ENCODE peak calls at places on chromosomes 13 and 19, in seven cellular contexts. D is HS-27A; G is Right ventricle myocardium superior; P is AG10803; F is astrocyte of the hippocampus; V is stimulated activated CD8-positive, alpha-beta memory T cell treated with anti-CD3 and anti-CD28 coated beads, Interleukin-4, amount 100 ng/mL, for 4 hours; I is mesothelial cell of epicardium. A is an unnamed sample.

GRCh38 chr19:35347171-35347929 is at the start of gene FFAR1:
- DNase-seq in D (no peak), G (peak), P (no peak), F (no peak), V (no peak), I (peak), A (no peak)

GRCh38 chr19:6667114-6667627 is 2.8 kb downstream of the TNFSF14 start:
- DNase-seq in D (no peak), G (peak), P (no peak), F (no peak), V (no peak), I (no peak), A (no peak)

GRCh38 chr13:111315347-111315995 is 5.0 kb upstream of the TEX29 start:
- DNase-seq in D (no peak), G (no peak), P (no peak), F (no peak), V (no peak), I (no peak), A (no peak)

GRCh38 chr19:52992109-52993004 is 21.4 kb upstream of the ERVV-1 start:
- DNase-seq in D (no peak), G (peak), P (no peak), F (peak), V (no peak), I (peak), A (peak)

GRCh38 chr13:23392925-23393645 is 40.4 kb downstream of the SACS start:
- DNase-seq in D (no peak), G (no peak), P (no peak), F (no peak), V (no peak), I (no peak), A (no peak)

GRCh38 chr13:97018029-97018819 is 23.9 kb upstream of the OXGR1 start:
- DNase-seq in D (no peak), G (no peak), P (peak), F (peak), V (no peak), I (peak), A (peak)

GRCh38 chr19:55255618-55256423 is 3.0 kb downstream of the PPP6R1 start:
- DNase-seq in D (no peak), G (no peak), P (peak), F (no peak), V (no peak), I (no peak), A (no peak)

GRCh38 chr19:8220481-8220880 is 11.3 kb downstream of the CERS4 start:
- DNase-seq in D (no peak), G (no peak), P (no peak), F (no peak), V (no peak), I (no peak), A (no peak)

GRCh38 chr13:48749699-48750473 is 96.2 kb downstream of the CYSLTR2 start:
- DNase-seq in D (peak), G (peak), P (peak), F (peak), V (peak), I (peak), A (peak)

GRCh38 chr19:17841371-17841809 is 6.4 kb downstream of the JAK3 start:
- DNase-seq in D (no peak), G (no peak), P (no peak), F (no peak), V (no peak), I (no peak), A (peak)